ENCODE peak calls at places on chromosomes 16 and 17, in seven cellular contexts. E is RWPE1, M is lung, T is thoracic aorta, C is GM23338, W is PC-9, G is tibial artery. D is an unnamed sample.

GRCh38 chr16:68088130-68088972 is 3.2 kb downstream of the NFATC3 start:
- DNase-seq in E (no peak), M (no peak), T (no peak), C (no peak), W (no peak), G (no peak), D (no peak)

GRCh38 chr17:7045492-7046126 is 1.7 kb upstream of the SLC16A11 start:
- DNase-seq in E (peak), M (no peak), T (no peak), C (peak), W (peak), G (no peak), D (no peak)

GRCh38 chr16:58503863-58504688 is 4.1 kb downstream of the NDRG4 start:
- DNase-seq in E (no peak), M (no peak), T (no peak), C (no peak), W (no peak), G (peak), D (no peak)

GRCh38 chr17:63285566-63285965 is 160.5 kb downstream of the CYB561 start:
- DNase-seq in E (no peak), M (no peak), T (no peak), C (no peak), W (no peak), G (no peak), D (no peak)

GRCh38 chr17:63949576-63950250 is 17.6 kb upstream of the CD79B start:
- DNase-seq in E (no peak), M (no peak), T (no peak), C (no peak), W (no peak), G (no peak), D (no peak)

GRCh38 chr16:25143898-25144297 is 32.4 kb downstream of the LCMT1 start:
- DNase-seq in E (no peak), M (no peak), T (no peak), C (peak), W (no peak), G (no peak), D (no peak)

GRCh38 chr17:81164464-81165245 is 652 bp upstream of the PVALEF start:
- DNase-seq in E (no peak), M (no peak), T (no peak), C (no peak), W (no peak), G (no peak), D (no peak)

GRCh38 chr17:38320482-38320881 is 23.3 kb downstream of the GPR179 start:
- DNase-seq in E (peak), M (peak), T (no peak), C (no peak), W (peak), G (no peak), D (no peak)

GRCh38 chr17:49337900-49338299 is 24.1 kb downstream of the ZNF652 start:
- DNase-seq in E (no peak), M (no peak), T (no peak), C (no peak), W (no peak), G (no peak), D (no peak)

GRCh38 chr17:61617261-61617660 is 26.2 kb upstream of the NACA2 start:
- DNase-seq in E (no peak), M (no peak), T (no peak), C (no peak), W (no peak), G (no peak), D (no peak)

GRCh38 chr17:76238847-76239537 is 1.3 kb downstream of the RNF157 start:
- DNase-seq in E (no peak), M (no peak), T (no peak), C (peak), W (no peak), G (no peak), D (no peak)

GRCh38 chr16:17395849-17396480 is 74.8 kb downstream of the XYLT1 start:
- DNase-seq in E (no peak), M (no peak), T (no peak), C (no peak), W (no peak), G (peak), D (no peak)

GRCh38 chr17:33725675-33726271 is 432.7 kb upstream of the ASIC2 start:
- DNase-seq in E (peak), M (peak), T (no peak), C (peak), W (no peak), G (no peak), D (peak)

GRCh38 chr17:66240630-66241029 is 11.4 kb upstream of the APOH start:
- DNase-seq in E (peak), M (no peak), T (no peak), C (no peak), W (peak), G (no peak), D (no peak)

GRCh38 chr16:82368041-82368440 is 198.0 kb upstream of the MPHOSPH6 start:
- DNase-seq in E (peak), M (no peak), T (no peak), C (peak), W (no peak), G (no peak), D (no peak)

GRCh38 chr17:7721612-7722011 is 4.1 kb downstream of the DNAH2 start:
- DNase-seq in E (no peak), M (no peak), T (no peak), C (no peak), W (no peak), G (no peak), D (no peak)

GRCh38 chr16:87584271-87584670 is 18.0 kb upstream of the JPH3 start:
- DNase-seq in E (no peak), M (no peak), T (no peak), C (no peak), W (no peak), G (no peak), D (no peak)

GRCh38 chr16:88348377-88349152 is 34.2 kb upstream of the ZNF469 start:
- DNase-seq in E (no peak), M (no peak), T (no peak), C (no peak), W (no peak), G (no peak), D (no peak)

GRCh38 chr16:75244844-75245758 is 6.3 kb downstream of the BCAR1 start:
- DNase-seq in E (peak), M (peak), T (peak), C (peak), W (peak), G (peak), D (peak)

GRCh38 chr17:14776791-14777190 is 475.9 kb downstream of the HS3ST3B1 start:
- DNase-seq in E (peak), M (no peak), T (no peak), C (no peak), W (no peak), G (no peak), D (no peak)

GRCh38 chr17:81306491-81306890 is 11.4 kb upstream of the SLC38A10 start:
- DNase-seq in E (no peak), M (no peak), T (no peak), C (no peak), W (no peak), G (no peak), D (no peak)

GRCh38 chr17:28746611-28747045 is 2.8 kb downstream of the TRAF4 start:
- DNase-seq in E (no peak), M (peak), T (no peak), C (peak), W (peak), G (no peak), D (peak)

GRCh38 chr17:79897243-79898063 is 58.2 kb upstream of the CBX4 start:
- DNase-seq in E (no peak), M (no peak), T (no peak), C (no peak), W (peak), G (no peak), D (no peak)

GRCh38 chr16:1347962-1348361 is 3.7 kb downstream of the TSR3 start:
- DNase-seq in E (no peak), M (no peak), T (no peak), C (no peak), W (no peak), G (no peak), D (no peak)

GRCh38 chr16:1345087-1345486 is 6.6 kb downstream of the TSR3 start:
- DNase-seq in E (no peak), M (no peak), T (no peak), C (no peak), W (no peak), G (no peak), D (no peak)

GRCh38 chr16:1345651-1346421 is 5.8 kb downstream of the TSR3 start:
- DNase-seq in E (no peak), M (no peak), T (no peak), C (no peak), W (no peak), G (no peak), D (no peak)

GRCh38 chr16:1347286-1347855 is 4.3 kb downstream of the TSR3 start:
- DNase-seq in E (no peak), M (no peak), T (no peak), C (no peak), W (no peak), G (no peak), D (no peak)

GRCh38 chr16:1346422-1347285 is 5.0 kb downstream of the TSR3 start:
- DNase-seq in E (no peak), M (no peak), T (no peak), C (no peak), W (no peak), G (no peak), D (no peak)
- TF ChIP-seq CTCF in E (peak), M (no peak), T (no peak), C (peak), W (no peak), G (no peak), D (no peak)

DNA sequence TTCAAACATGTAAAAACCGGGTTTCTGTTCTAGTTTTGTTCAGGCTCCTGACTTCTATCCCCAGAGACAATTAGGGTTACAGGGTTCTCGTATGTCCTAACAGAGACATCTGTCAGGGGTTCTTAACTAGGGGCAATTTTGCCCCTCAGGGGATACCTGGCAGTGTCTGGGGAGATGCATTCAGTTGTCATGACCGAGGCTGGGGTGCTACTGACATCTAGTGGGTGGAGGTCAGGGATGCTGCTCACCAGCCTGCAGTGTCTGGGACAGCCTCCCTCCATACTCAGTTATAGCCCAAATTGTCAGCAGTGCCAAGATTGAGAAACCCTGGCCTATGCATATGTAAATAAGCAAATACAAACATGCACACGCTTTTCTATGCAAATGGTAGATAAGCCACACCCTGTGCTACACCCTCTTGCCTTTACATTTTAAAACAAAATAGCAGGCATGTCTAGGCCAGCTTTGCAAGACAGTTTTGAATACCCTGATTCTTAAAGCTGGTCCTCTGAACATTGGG is 37.4 kb downstream of the CLEC16A start:
- DNase-seq in E (no peak), M (no peak), T (no peak), C (peak), W (no peak), G (no peak), D (no peak)
- TF ChIP-seq CTCF in E (peak), M (no peak), T (no peak), C (peak), W (peak), G (no peak), D (peak)

GRCh38 chr17:30554839-30555751 is 77.9 kb downstream of the GOSR1 start:
- DNase-seq in E (no peak), M (no peak), T (no peak), C (peak), W (no peak), G (peak), D (no peak)
- TF ChIP-seq CTCF in E (no peak), M (no peak), T (no peak), C (peak), W (peak), G (no peak), D (no peak)

DNA sequence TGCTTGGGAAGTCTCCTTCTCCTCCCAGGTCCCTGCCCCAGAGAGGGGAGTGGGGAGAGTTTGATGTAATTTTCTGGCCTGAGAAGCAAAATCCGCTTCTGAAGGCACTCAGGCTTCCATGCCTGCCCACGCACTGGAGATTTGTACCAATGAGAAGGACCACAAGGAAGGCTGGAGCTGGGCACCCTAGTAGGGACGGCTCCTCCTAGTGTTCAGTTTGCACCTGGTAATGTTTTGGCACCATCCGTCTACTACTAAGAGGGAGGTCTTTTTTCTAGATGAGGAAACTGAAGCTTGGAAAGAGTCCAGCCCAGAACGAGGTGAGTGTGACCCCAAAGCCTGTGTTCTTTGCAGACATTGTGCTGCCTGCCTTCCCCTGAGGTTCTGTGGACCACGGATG is 83.6 kb upstream of the NLRP1 start:
- DNase-seq in E (no peak), M (no peak), T (no peak), C (peak), W (no peak), G (peak), D (no peak)
- TF ChIP-seq CTCF in E (no peak), M (no peak), T (no peak), C (peak), W (no peak), G (no peak), D (no peak)

DNA sequence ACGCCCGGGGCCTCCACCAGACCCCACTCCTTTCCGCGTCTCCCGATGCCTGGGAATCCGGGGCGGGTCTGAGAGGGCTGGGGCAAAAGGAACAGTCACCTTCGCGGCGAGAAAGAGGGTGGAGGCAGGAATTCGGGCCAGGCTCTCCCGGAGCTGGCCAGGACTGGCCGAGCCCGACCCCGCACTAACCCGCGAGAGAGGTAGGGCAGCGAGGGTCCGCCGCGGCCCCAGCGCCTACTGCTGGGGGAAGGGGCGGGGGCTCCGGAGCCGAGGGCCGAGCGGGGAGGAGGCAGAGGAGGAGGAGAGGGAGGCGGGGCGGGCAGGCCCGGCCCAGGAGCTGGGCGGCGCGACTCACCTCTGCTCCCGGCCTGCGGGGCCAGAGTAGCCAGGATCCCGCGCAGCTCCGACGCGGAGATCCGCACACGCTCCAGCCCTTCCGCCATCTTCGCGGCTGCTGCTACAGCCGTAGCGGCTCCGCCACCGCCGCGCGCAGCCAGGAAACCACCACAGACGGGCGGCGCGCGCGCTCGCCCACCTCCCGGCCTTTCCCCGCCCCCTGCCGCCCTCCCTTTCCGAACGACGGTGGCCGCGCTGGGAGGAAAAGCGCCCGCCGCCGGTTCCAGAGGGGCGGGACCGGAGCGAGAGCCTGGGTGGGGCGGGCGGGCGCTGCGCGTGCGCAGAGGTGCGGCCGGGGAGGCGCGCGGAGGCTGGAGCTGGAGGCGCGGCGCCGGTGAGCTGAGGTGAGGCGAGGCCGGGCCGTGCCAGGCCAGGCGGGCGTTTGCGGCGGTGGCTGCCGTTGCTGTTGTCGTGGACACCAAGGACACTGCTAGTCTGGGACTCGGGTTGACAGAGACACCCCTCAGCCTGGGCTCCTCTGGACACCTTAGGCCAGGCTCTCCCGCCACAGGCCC is at the start of the genes SMG6 and SRR:
- DNase-seq in E (peak), M (peak), T (peak), C (peak), W (peak), G (peak), D (peak)
- TF ChIP-seq CTCF in E (no peak), M (no peak), T (no peak), C (no peak), W (no peak), G (no peak), D (no peak)

GRCh38 chr16:85182774-85183173 is 70.5 kb upstream of the CIBAR2 start:
- DNase-seq in E (no peak), M (no peak), T (no peak), C (no peak), W (no peak), G (no peak), D (no peak)

GRCh38 chr16:85185281-85185680 is 73.0 kb upstream of the CIBAR2 start:
- DNase-seq in E (no peak), M (no peak), T (no peak), C (no peak), W (no peak), G (no peak), D (no peak)

GRCh38 chr16:85182286-85182685 is 70.0 kb upstream of the CIBAR2 start:
- DNase-seq in E (no peak), M (no peak), T (no peak), C (no peak), W (no peak), G (no peak), D (peak)

GRCh38 chr16:85184404-85184803 is 72.1 kb upstream of the CIBAR2 start:
- DNase-seq in E (no peak), M (no peak), T (no peak), C (no peak), W (no peak), G (no peak), D (no peak)

DNA sequence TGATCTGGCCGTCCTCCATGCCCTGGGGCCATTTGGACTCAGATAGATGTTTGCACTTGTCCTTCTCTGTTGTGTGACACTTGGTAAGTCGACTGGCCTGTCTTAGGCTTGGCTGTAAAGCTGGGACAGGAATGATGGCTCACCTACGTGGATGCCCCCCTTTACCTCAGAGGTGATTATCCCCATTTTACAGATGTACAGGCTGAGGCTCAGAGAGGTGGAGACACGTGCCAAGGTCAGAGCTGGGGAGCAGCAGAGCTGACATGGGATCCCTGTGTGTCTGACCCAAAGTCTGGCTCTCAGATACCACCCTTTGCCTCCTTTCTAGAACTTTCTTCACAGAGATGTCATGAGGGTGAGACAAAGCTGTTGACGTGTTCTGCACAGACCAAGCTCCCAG is 71.3 kb upstream of the CIBAR2 start:
- DNase-seq in E (no peak), M (no peak), T (no peak), C (no peak), W (no peak), G (no peak), D (no peak)
- TF ChIP-seq CTCF in E (no peak), M (no peak), T (no peak), C (no peak), W (no peak), G (no peak), D (no peak)

DNA sequence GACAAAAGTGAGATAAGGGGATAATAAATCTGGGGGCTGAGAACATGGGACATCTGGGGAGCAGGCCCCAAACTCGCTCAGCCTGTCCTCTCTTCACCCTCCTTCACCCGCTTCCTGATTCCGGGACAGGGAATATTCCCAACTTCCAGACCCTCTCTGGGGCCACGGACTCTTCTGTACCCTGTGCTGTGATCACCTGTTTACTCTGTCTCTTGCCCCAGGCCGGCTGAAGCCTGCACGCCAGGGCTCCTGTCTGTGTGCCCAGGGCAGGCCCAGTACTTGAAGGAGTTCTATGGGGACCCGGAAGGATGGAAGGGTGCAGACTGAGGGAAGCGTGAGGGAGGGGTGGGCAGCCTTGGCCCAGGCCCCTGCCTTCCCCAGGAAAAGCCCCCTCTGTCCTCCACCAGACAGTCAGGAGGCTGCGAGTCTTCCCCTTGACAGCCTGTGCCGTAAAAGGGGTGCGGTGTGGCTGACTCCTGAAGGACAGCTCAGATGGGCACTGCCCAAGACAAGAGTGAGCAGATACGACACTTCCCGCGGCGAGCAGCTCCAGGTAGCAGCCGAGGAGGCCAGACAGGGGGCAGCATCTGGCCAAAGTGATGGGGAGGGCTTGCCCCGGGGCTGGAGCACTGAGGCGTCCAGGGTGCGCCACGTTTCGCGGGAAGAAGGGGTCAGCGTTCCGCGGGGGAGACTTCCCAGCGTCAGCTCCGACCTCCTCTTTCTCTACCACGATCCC is 1.0 kb upstream of the CCNF start:
- DNase-seq in E (peak), M (peak), T (no peak), C (peak), W (no peak), G (peak), D (no peak)
- TF ChIP-seq CTCF in E (peak), M (no peak), T (no peak), C (peak), W (peak), G (no peak), D (no peak)

D was measured in psoas muscle.